ENCODE peak calls at places on chromosomes 7 and 10, in six cellular contexts. D is GM12878, O is H1, E is K562, C is SK-N-SH, V is HepG2. Z is an unnamed sample.

GRCh38 chr7:128035712-128036111 is 4.5 kb upstream of the LRRC4 start:
- DNase-seq in D (no peak), C (peak; percentile 74), O (no peak), V (peak; percentile 21), E (peak; percentile 51), Z (no peak)

GRCh38 chr7:73577627-73578341 is 595 bp downstream of the TBL2 start:
- DNase-seq in E (no peak), V (peak; percentile 30), D (no peak), O (no peak), C (no peak), Z (no peak)

GRCh38 chr10:34292178-34292565 is 522.9 kb downstream of the PARD3 start:
- DNase-seq in O (no peak), V (no peak), E (no peak), C (no peak), D (no peak), Z (no peak)

GRCh38 chr10:49091450-49092210 is 23.7 kb downstream of the VSTM4 start:
- DNase-seq in E (no peak), V (no peak), O (no peak), D (no peak), C (no peak), Z (no peak)

GRCh38 chr7:64045301-64046040 is at the start of gene ZNF727:
- DNase-seq in O (no peak), C (peak; percentile 67), D (no peak), E (peak; percentile 7), V (no peak), Z (no peak)

GRCh38 chr10:42952931-42953683 is 123.8 kb upstream of the RET start:
- DNase-seq in C (no peak), V (no peak), D (no peak), O (peak; percentile 48), E (no peak), Z (no peak)

GRCh38 chr10:126468876-126469643 is 80.8 kb upstream of the ADAM12 start:
- DNase-seq in D (no peak), C (no peak), V (no peak), O (no peak), E (no peak), Z (no peak)

GRCh38 chr7:65449505-65449852 is 75.8 kb downstream of the ZNF92 start:
- DNase-seq in E (no peak), D (no peak), C (no peak), O (no peak), V (no peak), Z (no peak)

GRCh38 chr10:21969326-21970287 is 33.9 kb downstream of the DNAJC1 start:
- DNase-seq in E (no peak), D (no peak), C (no peak), V (no peak), O (no peak), Z (no peak)

GRCh38 chr7:135449467-135449866 is 60.4 kb downstream of the CNOT4 start:
- DNase-seq in V (no peak), O (no peak), D (no peak), E (no peak), C (no peak), Z (no peak)

GRCh38 chr7:98125758-98126157 is 19.1 kb downstream of the LMTK2 start:
- DNase-seq in E (no peak), V (no peak), D (no peak), C (no peak), O (no peak), Z (peak; percentile 17)

GRCh38 chr10:13529714-13529973 is 830 bp upstream of the BEND7 start:
- DNase-seq in C (no peak), D (no peak), V (no peak), E (no peak), O (no peak), Z (no peak)
- TF ChIP-seq GABPA in C (no peak), D (no peak), V (no peak), E (no peak), O (no peak), Z (no peak)

DNA sequence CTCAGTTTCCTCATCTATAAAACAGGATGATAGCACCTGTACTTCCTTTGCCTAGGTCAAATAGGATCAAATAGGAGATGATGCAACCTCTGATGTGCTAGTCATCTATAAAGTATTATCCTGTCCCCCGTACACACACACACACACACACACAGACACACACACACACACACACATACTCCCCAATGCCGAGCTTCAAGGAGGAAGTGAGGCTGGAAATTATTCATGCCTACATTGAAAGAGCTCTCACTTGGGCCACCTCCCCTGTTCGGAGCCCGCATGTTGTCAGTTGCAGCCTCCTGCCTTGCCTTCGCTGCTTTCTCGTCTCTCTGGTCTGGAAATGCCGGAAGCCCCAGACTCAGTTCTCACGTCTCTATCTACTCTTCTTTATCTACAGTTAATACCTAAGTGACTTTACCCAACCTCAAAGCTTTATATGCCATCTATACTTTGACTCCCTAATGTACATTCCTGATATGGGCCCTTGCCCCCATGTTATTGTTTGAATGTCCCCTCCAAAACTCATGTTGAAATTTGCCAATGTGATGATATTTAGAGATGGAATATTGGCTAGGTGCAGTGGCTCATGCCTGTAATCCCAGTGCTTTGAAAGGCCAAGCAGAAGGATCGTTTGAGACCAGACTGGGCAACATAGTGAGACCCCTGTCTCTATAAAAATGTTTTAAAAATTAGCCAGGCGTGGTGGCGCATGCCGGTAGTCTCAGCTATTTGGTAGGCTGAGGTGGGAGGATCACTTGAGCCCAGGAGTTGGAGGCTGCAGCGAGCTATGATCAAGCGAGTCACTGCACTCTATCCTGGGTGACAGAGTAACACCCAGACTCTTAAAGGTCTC is 6.9 kb upstream of the UBE2H start:
- DNase-seq in C (no peak), O (no peak), D (no peak), E (no peak), V (no peak), Z (no peak)
- TF ChIP-seq POLR2AphosphoS5 in C (no peak), O (no peak), D (no peak), E (no peak), V (no peak), Z (no peak)

GRCh38 chr10:101029520-101030309 is 1.2 kb downstream of the PDZD7 start:
- DNase-seq in E (no peak), O (no peak), D (no peak), C (no peak), V (no peak), Z (no peak)
- TF ChIP-seq CTCF in E (no peak), O (peak; percentile 64), D (peak; percentile 4), C (peak; percentile 26), V (peak; percentile 28), Z (peak; percentile 5)

GRCh38 chr7:21938463-21938862 is 7.2 kb downstream of the CDCA7L start:
- DNase-seq in V (no peak), C (no peak), O (no peak), E (no peak), D (no peak), Z (no peak)

GRCh38 chr7:21941570-21942224 is 4.0 kb downstream of the CDCA7L start:
- DNase-seq in C (peak; percentile 53), V (no peak), E (no peak), O (no peak), D (peak; percentile 40), Z (no peak)

GRCh38 chr7:21939136-21939857 is 6.4 kb downstream of the CDCA7L start:
- DNase-seq in V (no peak), E (no peak), O (no peak), D (peak; percentile 82), C (no peak), Z (no peak)

GRCh38 chr7:21942955-21943354 is 2.7 kb downstream of the CDCA7L start:
- DNase-seq in E (no peak), D (no peak), O (no peak), C (no peak), V (no peak), Z (no peak)

DNA sequence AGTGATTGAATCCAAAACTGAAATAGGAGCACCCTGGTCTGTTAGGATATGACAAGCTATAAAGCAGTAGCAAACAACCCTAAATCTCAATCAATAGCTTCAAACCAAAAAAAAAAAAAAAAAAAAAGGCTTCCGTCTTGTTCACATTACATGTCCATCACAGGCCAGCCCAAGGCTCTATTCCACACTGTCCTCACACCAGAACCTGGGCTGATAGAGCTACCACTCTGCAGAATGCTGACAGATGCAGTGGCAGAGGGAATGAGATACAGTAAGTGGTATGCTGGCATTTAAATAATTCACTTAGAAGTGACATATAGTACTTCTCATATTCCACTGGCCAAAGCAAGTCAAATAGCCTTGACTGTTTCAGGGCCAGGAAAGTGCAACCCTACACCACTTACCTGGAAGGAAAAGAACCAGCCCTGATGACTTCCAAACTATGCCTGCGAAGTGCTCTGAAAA is 5.8 kb downstream of the CDCA7L start:
- DNase-seq in V (no peak), D (no peak), O (no peak), C (no peak), E (no peak), Z (no peak)
- TF ChIP-seq GABPA in V (no peak), D (no peak), O (no peak), C (no peak), E (no peak), Z (no peak)

GRCh38 chr10:121734517-121735137 is 136.4 kb upstream of the FGFR2 start:
- DNase-seq in D (no peak), O (peak; percentile 64), C (peak; percentile 70), E (peak; percentile 32), V (peak; percentile 28), Z (no peak)

GRCh38 chr10:121736315-121737002 is 138.2 kb upstream of the FGFR2 start:
- DNase-seq in V (no peak), D (no peak), E (no peak), C (peak; percentile 69), O (no peak), Z (no peak)

GRCh38 chr10:121735248-121735647 is 137.0 kb upstream of the FGFR2 start:
- DNase-seq in O (no peak), V (no peak), E (peak; percentile 9), D (no peak), C (no peak), Z (no peak)

GRCh38 chr10:121732676-121733445 is 134.6 kb upstream of the FGFR2 start:
- DNase-seq in E (no peak), V (no peak), C (no peak), O (peak; percentile 75), D (no peak), Z (no peak)
- TF ChIP-seq POLR2AphosphoS5 in E (no peak), V (no peak), C (no peak), O (no peak), D (no peak), Z (no peak)

GRCh38 chr10:1536341-1536740 is 201.0 kb downstream of the ADARB2 start:
- DNase-seq in V (no peak), O (no peak), C (no peak), D (no peak), E (no peak), Z (no peak)

GRCh38 chr10:1539216-1539615 is 198.1 kb downstream of the ADARB2 start:
- DNase-seq in E (no peak), V (no peak), C (no peak), O (no peak), D (no peak), Z (no peak)

GRCh38 chr10:1540144-1540543 is 197.2 kb downstream of the ADARB2 start:
- DNase-seq in V (no peak), E (no peak), D (no peak), C (no peak), O (no peak), Z (no peak)

GRCh38 chr10:1538121-1538520 is 199.2 kb downstream of the ADARB2 start:
- DNase-seq in C (no peak), O (no peak), V (no peak), D (no peak), E (no peak), Z (no peak)

DNA sequence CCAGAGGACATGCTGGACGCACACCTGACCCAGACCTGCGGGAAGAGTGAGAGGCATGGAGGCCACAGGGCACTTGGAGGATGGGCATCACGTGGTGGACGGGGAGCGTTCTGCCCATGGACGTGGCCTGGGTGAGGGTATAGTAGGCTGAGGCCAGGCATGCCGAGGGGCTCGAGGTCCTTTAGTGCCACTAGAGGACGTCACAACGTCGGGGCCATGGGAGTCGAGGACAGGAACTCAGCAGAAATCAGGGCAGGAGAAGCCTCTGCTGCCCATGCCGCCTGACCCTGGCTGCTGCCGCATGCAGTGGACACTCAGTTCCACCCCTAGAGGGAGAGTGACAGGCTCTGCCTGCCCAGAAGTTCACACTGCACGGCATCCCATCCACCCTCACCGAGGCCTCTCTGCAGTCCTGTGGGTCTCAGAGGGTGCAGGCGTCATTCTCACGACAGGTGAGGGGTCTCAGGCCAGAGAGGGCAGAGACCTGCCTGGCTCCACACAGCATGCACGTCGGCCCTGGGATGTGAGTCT is 198.7 kb downstream of the ADARB2 start:
- DNase-seq in O (no peak), C (no peak), E (no peak), D (no peak), V (no peak), Z (no peak)
- TF ChIP-seq CTCF in O (peak; percentile 8), C (no peak), E (no peak), D (no peak), V (no peak), Z (no peak)

Z was measured in HL-60.